ENCODE peak calls at places on chromosomes 6 and 20, in nine cellular contexts. One of them, this sample, is unnamed.

GRCh38 chr20:50381771-50382593 is 128.2 kb upstream of the PTPN1 start:
- DNase-seq in NCI-H748 treated with DMSO at 0.1 percent for 48 hours: no peak
- DNase-seq in esophagus squamous epithelium: no peak
- DNase-seq in activated gamma-delta T cell treated with Interleukin-2 at 50 U/mL for 16 hours: no peak
- DNase-seq in astrocyte of the spinal cord: no peak
- DNase-seq in cardiac fibroblast: no peak
- DNase-seq in GM12878: peak; percentile 30
- DNase-seq in A172: no peak
- DNase-seq in stimulated activated CD8-positive, alpha-beta memory T cell treated with anti-CD3 and anti-CD28 coated beads, Interleukin-7, amount 100 ng/mL, for 1 hour: no peak
- DNase-seq in this sample: no peak

GRCh38 chr6:159788276-159788675 is 1.1 kb downstream of the TCP1 start:
- DNase-seq in GM12878: no peak
- DNase-seq in A172: no peak
- DNase-seq in astrocyte of the spinal cord: no peak
- DNase-seq in cardiac fibroblast: no peak
- DNase-seq in NCI-H748 treated with DMSO at 0.1 percent for 48 hours: no peak
- DNase-seq in esophagus squamous epithelium: no peak
- DNase-seq in stimulated activated CD8-positive, alpha-beta memory T cell treated with anti-CD3 and anti-CD28 coated beads, Interleukin-7, amount 100 ng/mL, for 1 hour: no peak
- DNase-seq in activated gamma-delta T cell treated with Interleukin-2 at 50 U/mL for 16 hours: no peak
- DNase-seq in this sample: no peak

GRCh38 chr20:40332167-40332566 is 356.9 kb downstream of the MAFB start:
- DNase-seq in activated gamma-delta T cell treated with Interleukin-2 at 50 U/mL for 16 hours: no peak
- DNase-seq in stimulated activated CD8-positive, alpha-beta memory T cell treated with anti-CD3 and anti-CD28 coated beads, Interleukin-7, amount 100 ng/mL, for 1 hour: no peak
- DNase-seq in cardiac fibroblast: no peak
- DNase-seq in GM12878: no peak
- DNase-seq in esophagus squamous epithelium: no peak
- DNase-seq in astrocyte of the spinal cord: no peak
- DNase-seq in NCI-H748 treated with DMSO at 0.1 percent for 48 hours: no peak
- DNase-seq in A172: no peak
- DNase-seq in this sample: no peak

GRCh38 chr20:61846741-61847419 is 218.8 kb downstream of the TAF4 start:
- DNase-seq in astrocyte of the spinal cord: no peak
- DNase-seq in cardiac fibroblast: no peak
- DNase-seq in esophagus squamous epithelium: no peak
- DNase-seq in NCI-H748 treated with DMSO at 0.1 percent for 48 hours: no peak
- DNase-seq in A172: no peak
- DNase-seq in activated gamma-delta T cell treated with Interleukin-2 at 50 U/mL for 16 hours: no peak
- DNase-seq in GM12878: no peak
- DNase-seq in stimulated activated CD8-positive, alpha-beta memory T cell treated with anti-CD3 and anti-CD28 coated beads, Interleukin-7, amount 100 ng/mL, for 1 hour: no peak
- DNase-seq in this sample: no peak

GRCh38 chr20:54284928-54285704 is 77.2 kb downstream of the PFDN4 start:
- DNase-seq in cardiac fibroblast: no peak
- DNase-seq in GM12878: no peak
- DNase-seq in esophagus squamous epithelium: no peak
- DNase-seq in stimulated activated CD8-positive, alpha-beta memory T cell treated with anti-CD3 and anti-CD28 coated beads, Interleukin-7, amount 100 ng/mL, for 1 hour: no peak
- DNase-seq in activated gamma-delta T cell treated with Interleukin-2 at 50 U/mL for 16 hours: no peak
- DNase-seq in NCI-H748 treated with DMSO at 0.1 percent for 48 hours: no peak
- DNase-seq in A172: peak; percentile 13
- DNase-seq in astrocyte of the spinal cord: peak; percentile 21
- DNase-seq in this sample: peak; percentile 64

GRCh38 chr6:6738108-6738507 is 149.6 kb downstream of the LY86 start:
- DNase-seq in GM12878: no peak
- DNase-seq in NCI-H748 treated with DMSO at 0.1 percent for 48 hours: no peak
- DNase-seq in A172: no peak
- DNase-seq in cardiac fibroblast: no peak
- DNase-seq in esophagus squamous epithelium: no peak
- DNase-seq in astrocyte of the spinal cord: no peak
- DNase-seq in activated gamma-delta T cell treated with Interleukin-2 at 50 U/mL for 16 hours: no peak
- DNase-seq in stimulated activated CD8-positive, alpha-beta memory T cell treated with anti-CD3 and anti-CD28 coated beads, Interleukin-7, amount 100 ng/mL, for 1 hour: no peak
- DNase-seq in this sample: no peak

GRCh38 chr6:170278743-170279094 is 12.2 kb downstream of the DLL1 start:
- DNase-seq in NCI-H748 treated with DMSO at 0.1 percent for 48 hours: no peak
- DNase-seq in astrocyte of the spinal cord: no peak
- DNase-seq in stimulated activated CD8-positive, alpha-beta memory T cell treated with anti-CD3 and anti-CD28 coated beads, Interleukin-7, amount 100 ng/mL, for 1 hour: no peak
- DNase-seq in GM12878: no peak
- DNase-seq in A172: no peak
- DNase-seq in cardiac fibroblast: no peak
- DNase-seq in esophagus squamous epithelium: no peak
- DNase-seq in activated gamma-delta T cell treated with Interleukin-2 at 50 U/mL for 16 hours: no peak
- DNase-seq in this sample: no peak

GRCh38 chr6:105482227-105482839 is 79.5 kb upstream of the PREP start:
- DNase-seq in activated gamma-delta T cell treated with Interleukin-2 at 50 U/mL for 16 hours: no peak
- DNase-seq in astrocyte of the spinal cord: peak; percentile 68
- DNase-seq in A172: peak; percentile 17
- DNase-seq in stimulated activated CD8-positive, alpha-beta memory T cell treated with anti-CD3 and anti-CD28 coated beads, Interleukin-7, amount 100 ng/mL, for 1 hour: no peak
- DNase-seq in cardiac fibroblast: peak; percentile 78
- DNase-seq in GM12878: no peak
- DNase-seq in NCI-H748 treated with DMSO at 0.1 percent for 48 hours: no peak
- DNase-seq in esophagus squamous epithelium: no peak
- DNase-seq in this sample: no peak

GRCh38 chr6:82144007-82144851 is 103.3 kb downstream of the IBTK start:
- DNase-seq in GM12878: peak; percentile 26
- DNase-seq in cardiac fibroblast: peak; percentile 85
- DNase-seq in esophagus squamous epithelium: no peak
- DNase-seq in activated gamma-delta T cell treated with Interleukin-2 at 50 U/mL for 16 hours: no peak
- DNase-seq in astrocyte of the spinal cord: peak; percentile 97
- DNase-seq in stimulated activated CD8-positive, alpha-beta memory T cell treated with anti-CD3 and anti-CD28 coated beads, Interleukin-7, amount 100 ng/mL, for 1 hour: no peak
- DNase-seq in A172: peak; percentile 93
- DNase-seq in NCI-H748 treated with DMSO at 0.1 percent for 48 hours: no peak
- DNase-seq in this sample: peak; percentile 90

GRCh38 chr20:36396340-36396739 is 90.2 kb downstream of the DLGAP4 start:
- DNase-seq in activated gamma-delta T cell treated with Interleukin-2 at 50 U/mL for 16 hours: no peak
- DNase-seq in cardiac fibroblast: no peak
- DNase-seq in stimulated activated CD8-positive, alpha-beta memory T cell treated with anti-CD3 and anti-CD28 coated beads, Interleukin-7, amount 100 ng/mL, for 1 hour: no peak
- DNase-seq in esophagus squamous epithelium: no peak
- DNase-seq in A172: no peak
- DNase-seq in NCI-H748 treated with DMSO at 0.1 percent for 48 hours: no peak
- DNase-seq in astrocyte of the spinal cord: no peak
- DNase-seq in GM12878: no peak
- DNase-seq in this sample: no peak

GRCh38 chr6:104580452-104580851 is 279.3 kb downstream of the HACE1 start:
- DNase-seq in stimulated activated CD8-positive, alpha-beta memory T cell treated with anti-CD3 and anti-CD28 coated beads, Interleukin-7, amount 100 ng/mL, for 1 hour: no peak
- DNase-seq in activated gamma-delta T cell treated with Interleukin-2 at 50 U/mL for 16 hours: no peak
- DNase-seq in esophagus squamous epithelium: no peak
- DNase-seq in NCI-H748 treated with DMSO at 0.1 percent for 48 hours: no peak
- DNase-seq in A172: no peak
- DNase-seq in astrocyte of the spinal cord: peak; percentile 2
- DNase-seq in GM12878: no peak
- DNase-seq in cardiac fibroblast: peak; percentile 76
- DNase-seq in this sample: no peak

GRCh38 chr6:105909084-105909483 is 177.1 kb upstream of the PRDM1 start:
- DNase-seq in GM12878: no peak
- DNase-seq in activated gamma-delta T cell treated with Interleukin-2 at 50 U/mL for 16 hours: no peak
- DNase-seq in cardiac fibroblast: no peak
- DNase-seq in esophagus squamous epithelium: no peak
- DNase-seq in A172: no peak
- DNase-seq in stimulated activated CD8-positive, alpha-beta memory T cell treated with anti-CD3 and anti-CD28 coated beads, Interleukin-7, amount 100 ng/mL, for 1 hour: no peak
- DNase-seq in NCI-H748 treated with DMSO at 0.1 percent for 48 hours: no peak
- DNase-seq in astrocyte of the spinal cord: no peak
- DNase-seq in this sample: no peak

GRCh38 chr20:58623579-58624473 is 27.3 kb upstream of the STX16 start:
- DNase-seq in NCI-H748 treated with DMSO at 0.1 percent for 48 hours: no peak
- DNase-seq in activated gamma-delta T cell treated with Interleukin-2 at 50 U/mL for 16 hours: no peak
- DNase-seq in esophagus squamous epithelium: no peak
- DNase-seq in GM12878: no peak
- DNase-seq in astrocyte of the spinal cord: peak; percentile 98
- DNase-seq in cardiac fibroblast: peak; percentile 89
- DNase-seq in stimulated activated CD8-positive, alpha-beta memory T cell treated with anti-CD3 and anti-CD28 coated beads, Interleukin-7, amount 100 ng/mL, for 1 hour: no peak
- DNase-seq in A172: peak; percentile 97
- DNase-seq in this sample: peak; percentile 84

GRCh38 chr6:23656257-23656731 is 469.7 kb upstream of the NRSN1 start:
- DNase-seq in stimulated activated CD8-positive, alpha-beta memory T cell treated with anti-CD3 and anti-CD28 coated beads, Interleukin-7, amount 100 ng/mL, for 1 hour: no peak
- DNase-seq in GM12878: no peak
- DNase-seq in activated gamma-delta T cell treated with Interleukin-2 at 50 U/mL for 16 hours: no peak
- DNase-seq in esophagus squamous epithelium: no peak
- DNase-seq in A172: no peak
- DNase-seq in NCI-H748 treated with DMSO at 0.1 percent for 48 hours: peak; percentile 98
- DNase-seq in astrocyte of the spinal cord: no peak
- DNase-seq in cardiac fibroblast: no peak
- DNase-seq in this sample: no peak

GRCh38 chr6:72825265-72825918 is 203.5 kb downstream of the KCNQ5 start:
- DNase-seq in cardiac fibroblast: peak; percentile 66
- DNase-seq in GM12878: peak; percentile 1
- DNase-seq in stimulated activated CD8-positive, alpha-beta memory T cell treated with anti-CD3 and anti-CD28 coated beads, Interleukin-7, amount 100 ng/mL, for 1 hour: no peak
- DNase-seq in activated gamma-delta T cell treated with Interleukin-2 at 50 U/mL for 16 hours: no peak
- DNase-seq in astrocyte of the spinal cord: peak; percentile 55
- DNase-seq in A172: peak; percentile 10
- DNase-seq in esophagus squamous epithelium: no peak
- DNase-seq in NCI-H748 treated with DMSO at 0.1 percent for 48 hours: no peak
- DNase-seq in this sample: no peak

GRCh38 chr20:62122659-62123449 is 579 bp downstream of the LSM14B start:
- DNase-seq in astrocyte of the spinal cord: peak; percentile 35
- DNase-seq in A172: no peak
- DNase-seq in stimulated activated CD8-positive, alpha-beta memory T cell treated with anti-CD3 and anti-CD28 coated beads, Interleukin-7, amount 100 ng/mL, for 1 hour: no peak
- DNase-seq in activated gamma-delta T cell treated with Interleukin-2 at 50 U/mL for 16 hours: peak; percentile 45
- DNase-seq in GM12878: no peak
- DNase-seq in cardiac fibroblast: peak; percentile 31
- DNase-seq in esophagus squamous epithelium: no peak
- DNase-seq in NCI-H748 treated with DMSO at 0.1 percent for 48 hours: no peak
- DNase-seq in this sample: no peak

GRCh38 chr20:47747663-47748031 is 37.6 kb downstream of the SULF2 start:
- DNase-seq in esophagus squamous epithelium: no peak
- DNase-seq in A172: no peak
- DNase-seq in stimulated activated CD8-positive, alpha-beta memory T cell treated with anti-CD3 and anti-CD28 coated beads, Interleukin-7, amount 100 ng/mL, for 1 hour: no peak
- DNase-seq in astrocyte of the spinal cord: no peak
- DNase-seq in activated gamma-delta T cell treated with Interleukin-2 at 50 U/mL for 16 hours: no peak
- DNase-seq in GM12878: no peak
- DNase-seq in cardiac fibroblast: no peak
- DNase-seq in NCI-H748 treated with DMSO at 0.1 percent for 48 hours: no peak
- DNase-seq in this sample: no peak

GRCh38 chr6:2853766-2854393 is 12.2 kb upstream of the SERPINB1 start:
- DNase-seq in cardiac fibroblast: peak; percentile 82
- DNase-seq in esophagus squamous epithelium: no peak
- DNase-seq in activated gamma-delta T cell treated with Interleukin-2 at 50 U/mL for 16 hours: peak; percentile 62
- DNase-seq in stimulated activated CD8-positive, alpha-beta memory T cell treated with anti-CD3 and anti-CD28 coated beads, Interleukin-7, amount 100 ng/mL, for 1 hour: peak; percentile 52
- DNase-seq in astrocyte of the spinal cord: peak; percentile 82
- DNase-seq in A172: peak; percentile 93
- DNase-seq in GM12878: peak; percentile 79
- DNase-seq in NCI-H748 treated with DMSO at 0.1 percent for 48 hours: peak; percentile 28
- DNase-seq in this sample: peak; percentile 88

GRCh38 chr6:125453516-125453915 is 151.7 kb upstream of the HDDC2 start:
- DNase-seq in A172: no peak
- DNase-seq in astrocyte of the spinal cord: no peak
- DNase-seq in GM12878: no peak
- DNase-seq in esophagus squamous epithelium: no peak
- DNase-seq in stimulated activated CD8-positive, alpha-beta memory T cell treated with anti-CD3 and anti-CD28 coated beads, Interleukin-7, amount 100 ng/mL, for 1 hour: no peak
- DNase-seq in NCI-H748 treated with DMSO at 0.1 percent for 48 hours: no peak
- DNase-seq in activated gamma-delta T cell treated with Interleukin-2 at 50 U/mL for 16 hours: no peak
- DNase-seq in cardiac fibroblast: no peak
- DNase-seq in this sample: no peak

GRCh38 chr20:59806578-59806975 is 126.9 kb downstream of the SYCP2 start:
- DNase-seq in activated gamma-delta T cell treated with Interleukin-2 at 50 U/mL for 16 hours: no peak
- DNase-seq in astrocyte of the spinal cord: no peak
- DNase-seq in cardiac fibroblast: no peak
- DNase-seq in NCI-H748 treated with DMSO at 0.1 percent for 48 hours: no peak
- DNase-seq in GM12878: no peak
- DNase-seq in stimulated activated CD8-positive, alpha-beta memory T cell treated with anti-CD3 and anti-CD28 coated beads, Interleukin-7, amount 100 ng/mL, for 1 hour: no peak
- DNase-seq in A172: no peak
- DNase-seq in esophagus squamous epithelium: no peak
- DNase-seq in this sample: no peak

GRCh38 chr20:41643504-41643938 is 25.3 kb upstream of the CHD6 start:
- DNase-seq in A172: peak; percentile 71
- DNase-seq in cardiac fibroblast: peak; percentile 93
- DNase-seq in astrocyte of the spinal cord: peak; percentile 37
- DNase-seq in activated gamma-delta T cell treated with Interleukin-2 at 50 U/mL for 16 hours: no peak
- DNase-seq in esophagus squamous epithelium: no peak
- DNase-seq in NCI-H748 treated with DMSO at 0.1 percent for 48 hours: peak; percentile 49
- DNase-seq in stimulated activated CD8-positive, alpha-beta memory T cell treated with anti-CD3 and anti-CD28 coated beads, Interleukin-7, amount 100 ng/mL, for 1 hour: no peak
- DNase-seq in GM12878: no peak
- DNase-seq in this sample: no peak

GRCh38 chr6:4653141-4653540 is 123.1 kb upstream of the CDYL start:
- DNase-seq in NCI-H748 treated with DMSO at 0.1 percent for 48 hours: no peak
- DNase-seq in GM12878: no peak
- DNase-seq in astrocyte of the spinal cord: no peak
- DNase-seq in esophagus squamous epithelium: no peak
- DNase-seq in cardiac fibroblast: no peak
- DNase-seq in stimulated activated CD8-positive, alpha-beta memory T cell treated with anti-CD3 and anti-CD28 coated beads, Interleukin-7, amount 100 ng/mL, for 1 hour: no peak
- DNase-seq in A172: no peak
- DNase-seq in activated gamma-delta T cell treated with Interleukin-2 at 50 U/mL for 16 hours: no peak
- DNase-seq in this sample: no peak

GRCh38 chr20:55746723-55747122 is 258.6 kb downstream of the CBLN4 start:
- DNase-seq in NCI-H748 treated with DMSO at 0.1 percent for 48 hours: no peak
- DNase-seq in cardiac fibroblast: no peak
- DNase-seq in activated gamma-delta T cell treated with Interleukin-2 at 50 U/mL for 16 hours: no peak
- DNase-seq in astrocyte of the spinal cord: no peak
- DNase-seq in esophagus squamous epithelium: no peak
- DNase-seq in stimulated activated CD8-positive, alpha-beta memory T cell treated with anti-CD3 and anti-CD28 coated beads, Interleukin-7, amount 100 ng/mL, for 1 hour: no peak
- DNase-seq in GM12878: no peak
- DNase-seq in A172: no peak
- DNase-seq in this sample: no peak

GRCh38 chr6:36268478-36269248 is 1.2 kb upstream of the PNPLA1 start:
- DNase-seq in activated gamma-delta T cell treated with Interleukin-2 at 50 U/mL for 16 hours: no peak
- DNase-seq in A172: no peak
- DNase-seq in astrocyte of the spinal cord: no peak
- DNase-seq in cardiac fibroblast: peak; percentile 59
- DNase-seq in NCI-H748 treated with DMSO at 0.1 percent for 48 hours: no peak
- DNase-seq in stimulated activated CD8-positive, alpha-beta memory T cell treated with anti-CD3 and anti-CD28 coated beads, Interleukin-7, amount 100 ng/mL, for 1 hour: no peak
- DNase-seq in esophagus squamous epithelium: no peak
- DNase-seq in GM12878: no peak
- DNase-seq in this sample: no peak

GRCh38 chr20:21522479-21523397 is 8.9 kb upstream of the NKX2-2 start:
- DNase-seq in cardiac fibroblast: no peak
- DNase-seq in A172: no peak
- DNase-seq in astrocyte of the spinal cord: no peak
- DNase-seq in stimulated activated CD8-positive, alpha-beta memory T cell treated with anti-CD3 and anti-CD28 coated beads, Interleukin-7, amount 100 ng/mL, for 1 hour: no peak
- DNase-seq in esophagus squamous epithelium: no peak
- DNase-seq in activated gamma-delta T cell treated with Interleukin-2 at 50 U/mL for 16 hours: no peak
- DNase-seq in NCI-H748 treated with DMSO at 0.1 percent for 48 hours: peak; percentile 87
- DNase-seq in GM12878: no peak
- DNase-seq in this sample: no peak

GRCh38 chr6:41647061-41647511 is 8.8 kb downstream of the MDFI start:
- DNase-seq in NCI-H748 treated with DMSO at 0.1 percent for 48 hours: no peak
- DNase-seq in esophagus squamous epithelium: no peak
- DNase-seq in astrocyte of the spinal cord: peak; percentile 26
- DNase-seq in activated gamma-delta T cell treated with Interleukin-2 at 50 U/mL for 16 hours: no peak
- DNase-seq in GM12878: no peak
- DNase-seq in A172: no peak
- DNase-seq in stimulated activated CD8-positive, alpha-beta memory T cell treated with anti-CD3 and anti-CD28 coated beads, Interleukin-7, amount 100 ng/mL, for 1 hour: no peak
- DNase-seq in cardiac fibroblast: no peak
- DNase-seq in this sample: no peak

GRCh38 chr6:118320652-118321051 is 227.4 kb upstream of the PLN start:
- DNase-seq in astrocyte of the spinal cord: peak; percentile 24
- DNase-seq in NCI-H748 treated with DMSO at 0.1 percent for 48 hours: peak; percentile 61
- DNase-seq in A172: no peak
- DNase-seq in activated gamma-delta T cell treated with Interleukin-2 at 50 U/mL for 16 hours: no peak
- DNase-seq in cardiac fibroblast: peak; percentile 10
- DNase-seq in GM12878: no peak
- DNase-seq in esophagus squamous epithelium: no peak
- DNase-seq in stimulated activated CD8-positive, alpha-beta memory T cell treated with anti-CD3 and anti-CD28 coated beads, Interleukin-7, amount 100 ng/mL, for 1 hour: no peak
- DNase-seq in this sample: no peak

GRCh38 chr20:3595541-3595940 is 67.7 kb downstream of the GFRA4 start:
- DNase-seq in NCI-H748 treated with DMSO at 0.1 percent for 48 hours: no peak
- DNase-seq in activated gamma-delta T cell treated with Interleukin-2 at 50 U/mL for 16 hours: no peak
- DNase-seq in GM12878: no peak
- DNase-seq in esophagus squamous epithelium: no peak
- DNase-seq in A172: no peak
- DNase-seq in stimulated activated CD8-positive, alpha-beta memory T cell treated with anti-CD3 and anti-CD28 coated beads, Interleukin-7, amount 100 ng/mL, for 1 hour: no peak
- DNase-seq in astrocyte of the spinal cord: no peak
- DNase-seq in cardiac fibroblast: no peak
- DNase-seq in this sample: no peak

This sample was measured in HS-5.